ENCODE peak calls at places on chromosome 13, in ten cellular contexts. V is breast epithelium, O is GM20000, Z is foreskin fibroblast, M is GM10248, B is adrenal gland, G is fibroblast of mammary gland, T is WTC11, D is fibroblast of the aortic adventitia, F is lower lobe of right lung. J is an unnamed sample.

GRCh38 chr13:72540818-72541217 is 186.6 kb downstream of the MZT1 start:
- DNase-seq in V (no peak), O (no peak), Z (no peak), M (no peak), B (no peak), G (no peak), T (no peak), D (no peak), F (no peak), J (no peak)

GRCh38 chr13:42420304-42420703 is 148.4 kb downstream of the AKAP11 start:
- DNase-seq in V (no peak), O (peak; percentile 49), Z (no peak), M (peak; percentile 38), B (no peak), G (no peak), T (no peak), D (no peak), F (no peak), J (no peak)

GRCh38 chr13:30616927-30617314 is 799 bp upstream of the USPL1 start:
- DNase-seq in V (peak; percentile 57), O (peak; percentile 52), Z (peak; percentile 76), M (peak; percentile 50), B (peak; percentile 91), G (peak; percentile 93), T (no peak), D (peak; percentile 94), F (peak; percentile 65), J (no peak)

GRCh38 chr13:30143671-30144400 is 163.5 kb downstream of the KATNAL1 start:
- DNase-seq in V (no peak), O (no peak), Z (peak; percentile 54), M (no peak), B (no peak), G (peak; percentile 75), T (no peak), D (peak; percentile 74), F (no peak), J (no peak)

GRCh38 chr13:46468570-46468969 is 81.5 kb upstream of the RUBCNL start:
- DNase-seq in V (no peak), O (no peak), Z (no peak), M (no peak), B (no peak), G (no peak), T (no peak), D (no peak), F (no peak), J (no peak)

GRCh38 chr13:31946091-31946770 is 85.3 kb upstream of the FRY start:
- DNase-seq in V (no peak), O (no peak), Z (no peak), M (no peak), B (no peak), G (no peak), T (no peak), D (peak; percentile 44), F (no peak), J (no peak)

GRCh38 chr13:37617162-37617561 is 18.6 kb upstream of the POSTN start:
- DNase-seq in V (no peak), O (no peak), Z (peak; percentile 54), M (no peak), B (no peak), G (peak; percentile 55), T (no peak), D (peak; percentile 90), F (no peak), J (no peak)

GRCh38 chr13:107422421-107422820 is 792.9 kb downstream of the LIG4 start:
- DNase-seq in V (no peak), O (no peak), Z (no peak), M (no peak), B (no peak), G (no peak), T (no peak), D (no peak), F (no peak), J (no peak)

GRCh38 chr13:100519626-100520025 is 69.0 kb downstream of the GGACT start:
- DNase-seq in V (no peak), O (no peak), Z (no peak), M (no peak), B (no peak), G (no peak), T (no peak), D (no peak), F (no peak), J (no peak)

GRCh38 chr13:106534844-106535551 is 464 bp downstream of the EFNB2 start:
- DNase-seq in V (no peak), O (peak; percentile 67), Z (no peak), M (peak; percentile 28), B (no peak), G (peak; percentile 27), T (peak; percentile 38), D (peak; percentile 12), F (peak; percentile 53), J (no peak)

GRCh38 chr13:43894438-43894837 is 14.7 kb downstream of the LACC1 start:
- DNase-seq in V (no peak), O (no peak), Z (no peak), M (no peak), B (no peak), G (no peak), T (no peak), D (no peak), F (no peak), J (no peak)
- TF ChIP-seq CTCF in V (no peak), O (no peak), Z (no peak), M (no peak), B (no peak), G (peak; percentile 27), T (no peak), D (peak; percentile 24), F (peak; percentile 16), J (peak; percentile 55)

GRCh38 chr13:21032656-21033055 is 28.7 kb downstream of the LATS2 start:
- DNase-seq in V (no peak), O (no peak), Z (no peak), M (no peak), B (peak; percentile 42), G (no peak), T (no peak), D (no peak), F (no peak), J (no peak)

GRCh38 chr13:21037656-21038055 is 23.7 kb downstream of the LATS2 start:
- DNase-seq in V (no peak), O (no peak), Z (no peak), M (no peak), B (peak; percentile 43), G (no peak), T (no peak), D (no peak), F (no peak), J (no peak)

GRCh38 chr13:21033224-21033855 is 28.0 kb downstream of the LATS2 start:
- DNase-seq in V (no peak), O (no peak), Z (peak; percentile 33), M (no peak), B (peak; percentile 91), G (peak; percentile 77), T (no peak), D (peak; percentile 58), F (no peak), J (no peak)

GRCh38 chr13:21033866-21034601 is 27.4 kb downstream of the LATS2 start:
- DNase-seq in V (no peak), O (no peak), Z (peak; percentile 47), M (no peak), B (peak; percentile 67), G (peak; percentile 42), T (no peak), D (no peak), F (no peak), J (no peak)

GRCh38 chr13:21034602-21035190 is 26.7 kb downstream of the LATS2 start:
- DNase-seq in V (no peak), O (peak; percentile 38), Z (no peak), M (peak; percentile 35), B (peak; percentile 46), G (peak; percentile 63), T (peak; percentile 30), D (peak; percentile 43), F (no peak), J (no peak)
- TF ChIP-seq CTCF in V (no peak), O (no peak), Z (no peak), M (peak; percentile 40), B (no peak), G (peak; percentile 26), T (no peak), D (peak; percentile 27), F (peak; percentile 25), J (peak; percentile 14)

GRCh38 chr13:36509369-36509768 is 77.1 kb downstream of the CCNA1 start:
- DNase-seq in V (no peak), O (no peak), Z (no peak), M (no peak), B (no peak), G (no peak), T (peak; percentile 50), D (no peak), F (no peak), J (no peak)
- TF ChIP-seq CTCF in V (no peak), O (no peak), Z (no peak), M (no peak), B (no peak), G (no peak), T (peak; percentile 28), D (no peak), F (no peak), J (peak; percentile 38)

GRCh38 chr13:95707442-95708389 is 30.8 kb downstream of the DNAJC3 start:
- DNase-seq in V (no peak), O (no peak), Z (no peak), M (peak; percentile 11), B (no peak), G (no peak), T (no peak), D (no peak), F (no peak), J (no peak)

GRCh38 chr13:95708390-95708774 is 31.4 kb downstream of the DNAJC3 start:
- DNase-seq in V (no peak), O (no peak), Z (no peak), M (no peak), B (no peak), G (no peak), T (no peak), D (no peak), F (no peak), J (no peak)

GRCh38 chr13:95706356-95706755 is 29.4 kb downstream of the DNAJC3 start:
- DNase-seq in V (no peak), O (no peak), Z (no peak), M (no peak), B (no peak), G (no peak), T (no peak), D (no peak), F (no peak), J (no peak)

GRCh38 chr13:95707035-95707434 is 30.1 kb downstream of the DNAJC3 start:
- DNase-seq in V (no peak), O (no peak), Z (no peak), M (no peak), B (no peak), G (no peak), T (no peak), D (no peak), F (no peak), J (no peak)

GRCh38 chr13:95704510-95704909 is 27.6 kb downstream of the DNAJC3 start:
- DNase-seq in V (no peak), O (no peak), Z (no peak), M (no peak), B (no peak), G (peak; percentile 23), T (no peak), D (no peak), F (no peak), J (no peak)
- TF ChIP-seq CTCF in V (no peak), O (peak; percentile 5), Z (peak; percentile 27), M (peak; percentile 11), B (no peak), G (peak; percentile 51), T (no peak), D (no peak), F (no peak), J (peak; percentile 47)

J was measured in neural crest cell.